ENCODE peak calls at places on chromosomes 4 and X, in six cellular contexts. One of them, this sample, is unnamed.
A peak's percentile ranks its signal among the peaks of the same experiment; 100 is the strongest.

GRCh38 chr4:105714071-105714521 is 5.5 kb downstream of the GSTCD start:
- DNase-seq in cardiac fibroblast: no peak
- DNase-seq in psoas muscle: no peak
- DNase-seq in T-helper 2 cell: no peak
- DNase-seq in HuH-7.5: no peak
- DNase-seq in skeletal muscle cell: no peak
- DNase-seq in this sample: no peak

GRCh38 chrX:154056739-154057367 is 37.2 kb upstream of the IRAK1 start:
- DNase-seq in T-helper 2 cell: no peak
- DNase-seq in HuH-7.5: peak; percentile 37
- DNase-seq in psoas muscle: no peak
- DNase-seq in skeletal muscle cell: no peak
- DNase-seq in cardiac fibroblast: no peak
- DNase-seq in this sample: no peak

GRCh38 chrX:107825698-107826285 is at the start of gene MID2:
- DNase-seq in psoas muscle: peak; percentile 78
- DNase-seq in HuH-7.5: peak; percentile 30
- DNase-seq in cardiac fibroblast: peak; percentile 49
- DNase-seq in skeletal muscle cell: no peak
- DNase-seq in T-helper 2 cell: peak; percentile 35
- DNase-seq in this sample: peak; percentile 71

GRCh38 chr4:73006286-73006990 is 63.1 kb downstream of the COX18 start:
- DNase-seq in HuH-7.5: no peak
- DNase-seq in psoas muscle: no peak
- DNase-seq in T-helper 2 cell: no peak
- DNase-seq in cardiac fibroblast: no peak
- DNase-seq in skeletal muscle cell: no peak
- DNase-seq in this sample: no peak

GRCh38 chr4:153522800-153523089 is 56.6 kb downstream of the TMEM131L start:
- DNase-seq in psoas muscle: no peak
- DNase-seq in T-helper 2 cell: peak; percentile 13
- DNase-seq in cardiac fibroblast: no peak
- DNase-seq in HuH-7.5: no peak
- DNase-seq in skeletal muscle cell: no peak
- DNase-seq in this sample: no peak

GRCh38 chr4:119597377-119597776 is 31.2 kb downstream of the PDE5A start:
- DNase-seq in psoas muscle: no peak
- DNase-seq in T-helper 2 cell: no peak
- DNase-seq in skeletal muscle cell: peak; percentile 6
- DNase-seq in HuH-7.5: no peak
- DNase-seq in cardiac fibroblast: no peak
- DNase-seq in this sample: no peak

GRCh38 chrX:9926002-9926401 is 41.2 kb upstream of the CLDN34 start:
- DNase-seq in HuH-7.5: no peak
- DNase-seq in skeletal muscle cell: no peak
- DNase-seq in psoas muscle: no peak
- DNase-seq in cardiac fibroblast: no peak
- DNase-seq in T-helper 2 cell: no peak
- DNase-seq in this sample: no peak

GRCh38 chr4:76879731-76880364 is 18.1 kb downstream of the SOWAHB start:
- DNase-seq in T-helper 2 cell: no peak
- DNase-seq in cardiac fibroblast: no peak
- DNase-seq in psoas muscle: no peak
- DNase-seq in skeletal muscle cell: no peak
- DNase-seq in HuH-7.5: no peak
- DNase-seq in this sample: no peak

GRCh38 chr4:1971456-1972200 is 37.1 kb downstream of the NELFA start:
- DNase-seq in psoas muscle: peak; percentile 28
- DNase-seq in HuH-7.5: no peak
- DNase-seq in T-helper 2 cell: no peak
- DNase-seq in cardiac fibroblast: no peak
- DNase-seq in skeletal muscle cell: no peak
- DNase-seq in this sample: no peak

GRCh38 chr4:44661940-44662622 is 10.7 kb upstream of the YIPF7 start:
- DNase-seq in skeletal muscle cell: no peak
- DNase-seq in psoas muscle: no peak
- DNase-seq in T-helper 2 cell: no peak
- DNase-seq in HuH-7.5: no peak
- DNase-seq in cardiac fibroblast: no peak
- DNase-seq in this sample: no peak

GRCh38 chrX:147920161-147920666 is 8.5 kb downstream of the FMR1 start:
- DNase-seq in cardiac fibroblast: no peak
- DNase-seq in skeletal muscle cell: no peak
- DNase-seq in psoas muscle: no peak
- DNase-seq in T-helper 2 cell: no peak
- DNase-seq in HuH-7.5: no peak
- DNase-seq in this sample: no peak

GRCh38 chr4:181569553-181569952 is 673.6 kb upstream of the TENM3 start:
- DNase-seq in psoas muscle: no peak
- DNase-seq in T-helper 2 cell: no peak
- DNase-seq in cardiac fibroblast: peak; percentile 69
- DNase-seq in HuH-7.5: no peak
- DNase-seq in skeletal muscle cell: peak; percentile 10
- DNase-seq in this sample: no peak

GRCh38 chr4:43718369-43718768 is 730.2 kb downstream of the KCTD8 start:
- DNase-seq in HuH-7.5: no peak
- DNase-seq in cardiac fibroblast: no peak
- DNase-seq in T-helper 2 cell: no peak
- DNase-seq in psoas muscle: no peak
- DNase-seq in skeletal muscle cell: peak; percentile 4
- DNase-seq in this sample: no peak

GRCh38 chr4:8344387-8344786 is 74.8 kb downstream of the HTRA3 start:
- DNase-seq in skeletal muscle cell: no peak
- DNase-seq in psoas muscle: no peak
- DNase-seq in HuH-7.5: no peak
- DNase-seq in cardiac fibroblast: no peak
- DNase-seq in T-helper 2 cell: no peak
- DNase-seq in this sample: no peak

This sample was measured in Right ventricle myocardium inferior.